ENCODE peak calls at places on chromosomes 4 and X, in nine cellular contexts. W, N, Z, V, M, Q, E, G and O are unnamed samples. For H3K79me2 and H3K36me3, the result is how much of the 10 kb centered on the place peaks cover.

GRCh38 chrX:155334486-155335316 is at the start of gene CLIC2:
- DNase-seq in W (no peak), N (peak), Z (peak), V (peak), M (no peak), Q (no peak), E (peak), G (peak), O (peak)

GRCh38 chr4:40820101-40820500 is 70.3 kb downstream of the NSUN7 start:
- DNase-seq in W (no peak), N (no peak), Z (no peak), V (no peak), M (no peak), Q (no peak), E (no peak), G (no peak), O (no peak)

GRCh38 chr4:173264245-173264959 is 69.8 kb downstream of the HMGB2 start:
- DNase-seq in W (no peak), N (peak), Z (no peak), V (no peak), M (peak), Q (peak), E (no peak), G (peak), O (peak)

GRCh38 chrX:15483897-15484296 is 9.2 kb downstream of the PIR start:
- DNase-seq in W (no peak), N (no peak), Z (no peak), V (no peak), M (no peak), Q (no peak), E (no peak), G (no peak), O (no peak)

GRCh38 chrX:150202641-150203248 is 160.4 kb upstream of the MAMLD1 start:
- DNase-seq in W (no peak), N (peak), Z (peak), V (peak), M (no peak), Q (no peak), E (no peak), G (no peak), O (peak)

GRCh38 chr4:140018931-140019618 is 134.9 kb downstream of the MAML3 start:
- DNase-seq in W (peak), N (peak), Z (no peak), V (peak), M (no peak), Q (no peak), E (peak), G (no peak), O (peak)

GRCh38 chr4:125702406-125702805 is 387.7 kb downstream of the FAT4 start:
- DNase-seq in W (no peak), N (peak), Z (no peak), V (no peak), M (no peak), Q (no peak), E (no peak), G (peak), O (no peak)

GRCh38 chrX:154298312-154298711 is 2.7 kb downstream of the TKTL1 start:
- DNase-seq in W (no peak), N (no peak), Z (peak), V (no peak), M (no peak), Q (no peak), E (no peak), G (no peak), O (no peak)

GRCh38 chr4:101701551-101701950 is 89.0 kb upstream of the BANK1 start:
- DNase-seq in W (no peak), N (no peak), Z (no peak), V (no peak), M (no peak), Q (no peak), E (no peak), G (no peak), O (no peak)

GRCh38 chr4:8906668-8906970 is 35.0 kb upstream of the HMX1 start:
- DNase-seq in W (no peak), N (no peak), Z (no peak), V (no peak), M (peak), Q (no peak), E (no peak), G (no peak), O (no peak)

GRCh38 chr4:138887741-138888140 is 127.8 kb upstream of the NOCT start:
- DNase-seq in W (no peak), N (no peak), Z (no peak), V (no peak), M (no peak), Q (no peak), E (no peak), G (no peak), O (no peak)

GRCh38 chr4:162163892-162164759 is at the start of gene FSTL5:
- DNase-seq in W (no peak), N (peak), Z (peak), V (peak), M (peak), Q (peak), E (peak), G (peak), O (peak)

GRCh38 chrX:19670854-19671620 is 155.7 kb upstream of the MAP3K15 start:
- DNase-seq in W (peak), N (peak), Z (peak), V (peak), M (peak), Q (peak), E (peak), G (peak), O (peak)

GRCh38 chr4:170242471-170242870 is 152.7 kb upstream of the AADAT start:
- DNase-seq in W (no peak), N (peak), Z (peak), V (no peak), M (no peak), Q (no peak), E (no peak), G (peak), O (peak)

GRCh38 chr4:170243662-170244288 is 154.0 kb upstream of the AADAT start:
- DNase-seq in W (no peak), N (peak), Z (peak), V (no peak), M (no peak), Q (peak), E (no peak), G (no peak), O (no peak)

GRCh38 chr4:170248576-170248975 is 158.8 kb upstream of the AADAT start:
- DNase-seq in W (no peak), N (peak), Z (peak), V (no peak), M (no peak), Q (no peak), E (peak), G (peak), O (peak)

GRCh38 chr4:170247585-170247984 is 157.8 kb upstream of the AADAT start:
- DNase-seq in W (no peak), N (no peak), Z (peak), V (no peak), M (no peak), Q (no peak), E (peak), G (no peak), O (no peak)

DNA sequence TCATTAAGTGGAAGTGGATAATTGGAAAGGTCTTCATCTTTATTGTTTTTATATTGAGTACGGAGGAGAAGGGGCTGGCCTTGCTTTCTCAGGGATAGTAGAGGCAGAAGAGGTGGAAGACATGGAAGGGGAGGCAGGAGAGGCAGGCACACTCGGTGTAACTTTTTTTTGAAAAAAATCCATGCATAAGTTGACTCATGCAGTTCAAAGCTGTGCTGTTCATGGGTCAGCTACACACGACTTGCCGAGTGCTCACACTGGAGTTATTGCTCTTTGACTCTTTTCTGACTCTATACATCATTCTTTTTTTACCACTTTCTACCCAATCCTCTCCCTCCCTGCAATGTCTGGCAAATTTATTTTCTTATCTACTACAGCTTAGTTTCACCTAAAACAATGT is 158.3 kb upstream of the AADAT start:
- DNase-seq in W (no peak), N (peak), Z (peak), V (peak), M (no peak), Q (no peak), E (peak), G (no peak), O (no peak)
- H3K79me2 ChIP-seq in W (under half), N (under half), Z (under half), V (under half), M (under half), Q (under half), E (under half), G (under half), O (under half)

GRCh38 chr4:159946983-159947645 is 844.2 kb downstream of the RAPGEF2 start:
- DNase-seq in W (peak), N (peak), Z (peak), V (peak), M (peak), Q (peak), E (peak), G (peak), O (peak)

GRCh38 chr4:159950707-159951106 is 847.8 kb downstream of the RAPGEF2 start:
- DNase-seq in W (no peak), N (no peak), Z (no peak), V (no peak), M (no peak), Q (peak), E (no peak), G (no peak), O (no peak)
- H3K36me3 ChIP-seq in W (under half), N (under half), Z (under half), V (under half), M (under half), Q (under half), E (under half), G (under half), O (under half)

GRCh38 chr4:88976514-88977035 is 80.4 kb downstream of the FAM13A start:
- DNase-seq in W (no peak), N (no peak), Z (peak), V (no peak), M (no peak), Q (no peak), E (no peak), G (no peak), O (no peak)
- H3K4me2 ChIP-seq in W (no peak), N (no peak), Z (no peak), V (peak), M (no peak), Q (no peak), E (no peak), G (no peak), O (no peak)

DNA sequence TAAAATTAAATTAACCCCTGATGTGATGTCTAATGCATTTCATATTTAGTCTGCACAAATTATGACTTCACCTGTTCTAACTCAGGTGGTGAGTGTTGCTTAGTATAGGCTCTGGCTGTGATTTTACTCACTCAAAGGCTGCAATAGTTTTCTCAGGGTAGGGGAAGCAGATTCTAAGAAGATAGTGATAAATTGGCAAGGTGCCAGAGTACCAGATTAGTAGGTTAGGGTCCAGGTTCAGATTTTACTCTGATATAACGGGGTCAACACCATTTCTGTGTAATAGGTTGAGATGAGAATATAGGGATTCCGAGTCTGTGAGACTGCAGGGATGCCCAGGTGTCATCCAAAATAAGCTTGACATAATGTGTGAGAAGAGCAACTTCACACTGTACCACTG is 1049.6 kb downstream of the STIM2 start:
- DNase-seq in W (no peak), N (no peak), Z (no peak), V (no peak), M (no peak), Q (no peak), E (no peak), G (no peak), O (no peak)
- H3K79me2 ChIP-seq in W (under half), N (under half), Z (under half), V (under half), M (under half), Q (under half), E (under half), G (under half), O (under half)

GRCh38 chr4:107647591-107647990 is 72.4 kb downstream of the PAPSS1 start:
- DNase-seq in W (no peak), N (peak), Z (no peak), V (no peak), M (no peak), Q (no peak), E (no peak), G (peak), O (no peak)
- H3K36me3 ChIP-seq in W (under half), N (under half), Z (under half), V (under half), M (under half), Q (under half), E (under half), G (under half), O (under half)

GRCh38 chrX:98077440-98077839 is 1193.7 kb downstream of the RPA4 start:
- DNase-seq in W (no peak), N (no peak), Z (no peak), V (no peak), M (no peak), Q (no peak), E (no peak), G (no peak), O (no peak)
- H3K4me2 ChIP-seq in W (no peak), N (no peak), Z (no peak), V (no peak), M (no peak), Q (no peak), E (no peak), G (no peak), O (no peak)